ENCODE peak calls at places on chromosomes 1 and 21, in five cellular contexts. One of them, this sample, is unnamed.

GRCh38 chr1:10211805-10212405 is 1.5 kb downstream of the KIF1B start:
- DNase-seq in A549: peak
- DNase-seq in H1: no peak
- DNase-seq in HepG2: peak
- DNase-seq in GM12878: no peak
- DNase-seq in this sample: no peak

GRCh38 chr1:200802042-200802441 is 63.3 kb downstream of the CAMSAP2 start:
- DNase-seq in GM12878: no peak
- DNase-seq in HepG2: no peak
- DNase-seq in H1: no peak
- DNase-seq in A549: no peak
- DNase-seq in this sample: no peak

GRCh38 chr1:151728151-151728711 is 6.9 kb downstream of the RIIAD1 start:
- DNase-seq in GM12878: no peak
- DNase-seq in A549: no peak
- DNase-seq in HepG2: no peak
- DNase-seq in H1: peak
- DNase-seq in this sample: no peak

GRCh38 chr1:62964141-62964540 is 180.2 kb downstream of the ATG4C start:
- DNase-seq in GM12878: peak
- DNase-seq in A549: no peak
- DNase-seq in HepG2: no peak
- DNase-seq in H1: no peak
- DNase-seq in this sample: no peak

GRCh38 chr1:155005076-155005971 is 2.7 kb downstream of the ZBTB7B start:
- DNase-seq in HepG2: no peak
- DNase-seq in H1: no peak
- DNase-seq in A549: peak
- DNase-seq in GM12878: no peak
- DNase-seq in this sample: no peak

GRCh38 chr1:202227273-202227672 is 33.7 kb downstream of the LGR6 start:
- DNase-seq in H1: no peak
- DNase-seq in GM12878: no peak
- DNase-seq in A549: no peak
- DNase-seq in HepG2: no peak
- DNase-seq in this sample: no peak

GRCh38 chr1:201450721-201451291 is 18.2 kb downstream of the PHLDA3 start:
- DNase-seq in GM12878: no peak
- DNase-seq in H1: no peak
- DNase-seq in HepG2: no peak
- DNase-seq in A549: no peak
- DNase-seq in this sample: peak

GRCh38 chr1:195030793-195031192 is 1577.4 kb downstream of the KCNT2 start:
- DNase-seq in H1: no peak
- DNase-seq in HepG2: no peak
- DNase-seq in GM12878: no peak
- DNase-seq in A549: no peak
- DNase-seq in this sample: no peak

GRCh38 chr1:181351740-181352139 is 131.6 kb upstream of the CACNA1E start:
- DNase-seq in A549: no peak
- DNase-seq in GM12878: no peak
- DNase-seq in H1: no peak
- DNase-seq in HepG2: no peak
- DNase-seq in this sample: no peak

GRCh38 chr1:110860174-110860573 is 12.8 kb upstream of the CD53 start:
- DNase-seq in H1: no peak
- DNase-seq in A549: no peak
- DNase-seq in HepG2: no peak
- DNase-seq in GM12878: no peak
- DNase-seq in this sample: no peak

GRCh38 chr1:162548170-162548569 is 13.4 kb upstream of the UAP1 start:
- DNase-seq in H1: no peak
- DNase-seq in HepG2: no peak
- DNase-seq in GM12878: no peak
- DNase-seq in A549: no peak
- DNase-seq in this sample: no peak

GRCh38 chr21:46128983-46129571 is 26.3 kb downstream of the FTCD start:
- DNase-seq in A549: no peak
- DNase-seq in HepG2: no peak
- DNase-seq in H1: no peak
- DNase-seq in GM12878: no peak
- DNase-seq in this sample: no peak

GRCh38 chr21:46130721-46131720 is 24.4 kb downstream of the FTCD start:
- DNase-seq in A549: no peak
- DNase-seq in H1: no peak
- DNase-seq in GM12878: no peak
- DNase-seq in HepG2: no peak
- DNase-seq in this sample: no peak

GRCh38 chr21:46129846-46130651 is 25.3 kb downstream of the FTCD start:
- DNase-seq in HepG2: no peak
- DNase-seq in GM12878: no peak
- DNase-seq in H1: no peak
- DNase-seq in A549: no peak
- DNase-seq in this sample: no peak

GRCh38 chr21:46128106-46128982 is 27.0 kb downstream of the FTCD start:
- DNase-seq in A549: no peak
- DNase-seq in GM12878: no peak
- DNase-seq in HepG2: no peak
- DNase-seq in H1: no peak
- DNase-seq in this sample: no peak

DNA sequence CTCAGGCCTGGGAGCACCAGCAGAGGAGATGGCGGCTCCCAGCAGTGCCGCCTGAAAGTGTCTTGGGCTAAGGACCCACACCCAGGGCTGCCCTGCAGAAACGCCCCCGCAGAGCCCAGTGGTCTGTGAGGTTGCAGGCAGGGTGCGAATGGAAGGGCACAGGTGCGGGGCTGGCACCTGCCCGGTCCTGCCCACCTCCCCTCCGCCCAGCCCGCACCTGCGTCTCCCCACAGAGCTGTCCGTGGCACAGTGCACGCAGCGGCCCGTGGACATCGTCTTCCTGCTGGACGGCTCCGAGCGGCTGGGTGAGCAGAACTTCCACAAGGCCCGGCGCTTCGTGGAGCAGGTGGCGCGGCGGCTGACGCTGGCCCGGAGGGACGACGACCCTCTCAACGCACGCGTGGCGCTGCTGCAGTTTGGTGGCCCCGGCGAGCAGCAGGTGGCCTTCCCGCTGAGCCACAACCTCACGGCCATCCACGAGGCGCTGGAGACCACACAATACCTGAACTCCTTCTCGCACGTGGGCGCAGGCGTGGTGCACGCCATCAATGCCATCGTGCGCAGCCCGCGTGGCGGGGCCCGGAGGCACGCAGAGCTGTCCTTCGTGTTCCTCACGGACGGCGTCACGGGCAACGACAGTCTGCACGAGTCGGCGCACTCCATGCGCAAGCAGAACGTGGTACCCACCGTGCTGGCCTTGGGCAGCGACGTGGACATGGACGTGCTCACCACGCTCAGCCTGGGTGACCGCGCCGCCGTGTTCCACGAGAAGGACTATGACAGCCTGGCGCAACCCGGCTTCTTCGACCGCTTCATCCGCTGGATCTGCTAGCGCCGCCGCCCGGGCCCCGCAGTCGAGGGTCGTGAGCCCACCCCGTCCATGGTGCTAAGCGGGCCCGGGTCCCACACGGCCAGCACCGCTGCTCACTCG is 23.4 kb downstream of the FTCD start:
- DNase-seq in A549: no peak
- DNase-seq in H1: no peak
- DNase-seq in GM12878: no peak
- DNase-seq in HepG2: no peak
- DNase-seq in this sample: no peak
- TF ChIP-seq KDM1A in A549: no peak
- TF ChIP-seq KDM1A in H1: no peak
- TF ChIP-seq KDM1A in GM12878: no peak
- TF ChIP-seq KDM1A in HepG2: no peak
- TF ChIP-seq KDM1A in this sample: no peak

GRCh38 chr1:160956966-160957365 is 2.4 kb upstream of the ITLN2 start:
- DNase-seq in H1: no peak
- DNase-seq in HepG2: no peak
- DNase-seq in GM12878: no peak
- DNase-seq in A549: no peak
- DNase-seq in this sample: no peak
- TF ChIP-seq KDM1A in H1: no peak
- TF ChIP-seq KDM1A in HepG2: no peak
- TF ChIP-seq KDM1A in GM12878: no peak
- TF ChIP-seq KDM1A in A549: no peak
- TF ChIP-seq KDM1A in this sample: no peak

DNA sequence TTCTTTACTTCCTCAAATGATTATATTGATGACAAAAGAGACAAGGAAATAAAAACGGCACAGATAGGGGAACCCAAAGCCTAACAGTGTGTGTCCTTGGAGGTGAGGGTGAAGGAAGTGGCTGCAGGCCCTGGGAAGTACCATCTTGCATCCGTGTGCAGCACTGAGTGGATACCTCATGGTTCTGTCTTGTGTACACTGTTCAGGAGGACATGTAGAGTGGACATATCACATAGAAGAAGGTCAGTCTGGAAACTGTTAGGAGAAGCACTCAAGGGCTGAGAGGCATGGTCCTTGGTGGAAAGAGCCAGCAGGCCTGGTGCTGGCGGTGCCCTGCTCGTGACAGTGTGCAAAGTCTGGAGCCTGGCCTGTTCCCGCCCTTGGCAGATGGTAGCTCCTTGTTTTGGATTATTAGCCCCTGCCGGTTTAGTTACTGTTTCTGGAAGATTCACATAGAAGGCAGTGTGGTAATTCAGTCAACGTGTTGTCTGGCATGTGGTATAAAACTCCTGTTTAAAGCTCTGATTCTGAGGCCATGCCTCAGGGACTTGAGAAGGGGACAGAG is 6.7 kb downstream of the PKNOX1 start:
- DNase-seq in HepG2: no peak
- DNase-seq in H1: no peak
- DNase-seq in GM12878: no peak
- DNase-seq in A549: no peak
- DNase-seq in this sample: no peak
- TF ChIP-seq KDM1A in HepG2: no peak
- TF ChIP-seq KDM1A in H1: no peak
- TF ChIP-seq KDM1A in GM12878: no peak
- TF ChIP-seq KDM1A in A549: no peak
- TF ChIP-seq KDM1A in this sample: no peak

GRCh38 chr1:150259217-150259616 is 1.6 kb downstream of the CA14 start:
- DNase-seq in H1: no peak
- DNase-seq in A549: no peak
- DNase-seq in HepG2: no peak
- DNase-seq in GM12878: no peak
- DNase-seq in this sample: no peak
- TF ChIP-seq KDM1A in H1: no peak
- TF ChIP-seq KDM1A in A549: no peak
- TF ChIP-seq KDM1A in HepG2: no peak
- TF ChIP-seq KDM1A in GM12878: no peak
- TF ChIP-seq KDM1A in this sample: no peak

GRCh38 chr1:218945050-218945449 is 228.6 kb upstream of the LYPLAL1 start:
- DNase-seq in A549: peak
- DNase-seq in H1: no peak
- DNase-seq in HepG2: no peak
- DNase-seq in GM12878: no peak
- DNase-seq in this sample: no peak
- TF ChIP-seq KDM1A in A549: no peak
- TF ChIP-seq KDM1A in H1: no peak
- TF ChIP-seq KDM1A in HepG2: no peak
- TF ChIP-seq KDM1A in GM12878: no peak
- TF ChIP-seq KDM1A in this sample: no peak

GRCh38 chr1:27031235-27032118 is 18.8 kb upstream of the TENT5B start:
- DNase-seq in A549: no peak
- DNase-seq in H1: peak
- DNase-seq in GM12878: no peak
- DNase-seq in HepG2: no peak
- DNase-seq in this sample: no peak
- TF ChIP-seq KDM1A in A549: no peak
- TF ChIP-seq KDM1A in H1: no peak
- TF ChIP-seq KDM1A in GM12878: no peak
- TF ChIP-seq KDM1A in HepG2: no peak
- TF ChIP-seq KDM1A in this sample: no peak

This sample was measured in K562.